ENCODE peak calls at places on chromosomes 3 and 15, in four cellular contexts. One of them, this sample, is unnamed. For H3K4me1, the result is how much of the 10 kb centered on the place peaks cover.

GRCh38 chr3:194565597-194566190 is 67.5 kb downstream of the TMEM44 start:
- DNase-seq in SJSA1: no peak
- DNase-seq in CD4-positive, alpha-beta memory T cell: no peak
- DNase-seq in HCT116: no peak
- DNase-seq in this sample: no peak

GRCh38 chr3:108103040-108103751 is 12.4 kb upstream of the CD47 start:
- DNase-seq in HCT116: no peak
- DNase-seq in SJSA1: no peak
- DNase-seq in CD4-positive, alpha-beta memory T cell: no peak
- DNase-seq in this sample: no peak

GRCh38 chr15:60945196-60945595 is 283.9 kb downstream of the RORA start:
- DNase-seq in CD4-positive, alpha-beta memory T cell: no peak
- DNase-seq in SJSA1: no peak
- DNase-seq in HCT116: no peak
- DNase-seq in this sample: no peak

GRCh38 chr3:197749315-197749600 is 425 bp upstream of the FYTTD1 start:
- DNase-seq in SJSA1: peak
- DNase-seq in HCT116: peak
- DNase-seq in CD4-positive, alpha-beta memory T cell: peak
- DNase-seq in this sample: peak

GRCh38 chr15:35979608-35980007 is 433.6 kb upstream of the DPH6 start:
- DNase-seq in CD4-positive, alpha-beta memory T cell: no peak
- DNase-seq in HCT116: no peak
- DNase-seq in SJSA1: no peak
- DNase-seq in this sample: no peak

GRCh38 chr3:32453346-32453745 is 49.3 kb downstream of the CMTM6 start:
- DNase-seq in SJSA1: peak
- DNase-seq in CD4-positive, alpha-beta memory T cell: no peak
- DNase-seq in HCT116: no peak
- DNase-seq in this sample: no peak

GRCh38 chr3:178112134-178112533 is 424.1 kb upstream of the KCNMB2 start:
- DNase-seq in SJSA1: no peak
- DNase-seq in HCT116: no peak
- DNase-seq in CD4-positive, alpha-beta memory T cell: no peak
- DNase-seq in this sample: no peak

GRCh38 chr3:23809840-23810341 is 4.1 kb downstream of the UBE2E1 start:
- DNase-seq in HCT116: no peak
- DNase-seq in SJSA1: no peak
- DNase-seq in CD4-positive, alpha-beta memory T cell: no peak
- DNase-seq in this sample: no peak

GRCh38 chr3:133717424-133717823 is 28.8 kb upstream of the TF start:
- DNase-seq in HCT116: no peak
- DNase-seq in SJSA1: no peak
- DNase-seq in CD4-positive, alpha-beta memory T cell: no peak
- DNase-seq in this sample: no peak

GRCh38 chr3:146747051-146747450 is 141.9 kb upstream of the PLSCR5 start:
- DNase-seq in HCT116: no peak
- DNase-seq in CD4-positive, alpha-beta memory T cell: no peak
- DNase-seq in SJSA1: no peak
- DNase-seq in this sample: no peak

GRCh38 chr3:116815831-116816588 is 106.4 kb downstream of the TUSC7 start:
- DNase-seq in HCT116: no peak
- DNase-seq in CD4-positive, alpha-beta memory T cell: no peak
- DNase-seq in SJSA1: no peak
- DNase-seq in this sample: no peak

GRCh38 chr3:16410659-16411058 is 102.8 kb downstream of the RFTN1 start:
- DNase-seq in CD4-positive, alpha-beta memory T cell: no peak
- DNase-seq in HCT116: no peak
- DNase-seq in SJSA1: no peak
- DNase-seq in this sample: no peak
- H3K27ac ChIP-seq in CD4-positive, alpha-beta memory T cell: no peak
- H3K27ac ChIP-seq in HCT116: no peak
- H3K27ac ChIP-seq in SJSA1: no peak
- H3K27ac ChIP-seq in this sample: no peak

GRCh38 chr15:44535092-44535491 is 1.9 kb upstream of the EIF3J start:
- DNase-seq in HCT116: no peak
- DNase-seq in SJSA1: no peak
- DNase-seq in CD4-positive, alpha-beta memory T cell: no peak
- DNase-seq in this sample: no peak
- H3K4me3 ChIP-seq in HCT116: no peak
- H3K4me3 ChIP-seq in SJSA1: no peak
- H3K4me3 ChIP-seq in CD4-positive, alpha-beta memory T cell: no peak
- H3K4me3 ChIP-seq in this sample: no peak

DNA sequence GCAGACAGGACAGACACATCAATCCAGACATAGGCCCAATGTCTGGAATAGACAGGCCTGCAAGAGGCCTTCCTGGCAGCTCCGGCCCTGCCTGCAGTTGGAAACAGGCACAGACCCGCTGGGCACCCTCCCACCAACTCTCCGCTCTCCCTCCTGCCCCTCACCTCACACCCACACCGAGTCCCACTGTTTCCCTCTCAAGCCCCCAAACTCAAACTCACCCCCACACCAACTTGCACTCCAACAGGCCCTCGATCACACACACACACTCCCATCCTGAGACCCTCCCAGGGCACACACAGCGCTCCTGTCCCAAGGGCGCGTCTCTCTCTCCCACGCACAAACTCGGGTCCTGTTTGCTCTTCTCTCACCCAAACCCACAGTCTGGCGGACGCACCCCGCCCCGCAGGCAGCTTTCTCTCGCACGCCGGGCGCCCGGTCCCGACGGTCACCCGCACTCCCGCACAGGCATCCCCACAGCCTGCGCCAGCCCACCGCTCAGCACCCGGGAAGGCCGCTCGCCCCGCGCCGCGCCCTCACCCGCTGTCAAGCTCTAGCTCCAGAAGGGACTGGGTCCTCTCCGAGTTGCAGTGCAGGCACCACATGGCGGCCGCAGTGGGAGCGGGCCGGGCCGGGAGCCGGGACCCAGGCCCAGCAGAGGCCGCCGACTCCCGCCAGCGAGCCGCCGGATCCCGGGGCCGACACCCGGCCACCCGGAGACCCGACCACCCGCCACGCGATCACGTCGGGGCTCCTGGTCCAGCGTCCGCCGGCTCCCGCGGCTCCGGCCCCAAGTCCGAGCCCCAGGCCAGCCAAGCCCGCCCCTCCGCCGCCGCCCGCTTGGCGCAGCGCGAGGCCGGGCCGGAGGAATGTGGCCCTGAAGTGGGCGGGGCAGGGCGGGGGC is 106.1 kb downstream of the IQSEC1 start:
- DNase-seq in CD4-positive, alpha-beta memory T cell: no peak
- DNase-seq in SJSA1: no peak
- DNase-seq in HCT116: no peak
- DNase-seq in this sample: no peak
- H3K4me1 ChIP-seq in CD4-positive, alpha-beta memory T cell: half or more
- H3K4me1 ChIP-seq in SJSA1: under half
- H3K4me1 ChIP-seq in HCT116: under half
- H3K4me1 ChIP-seq in this sample: under half

DNA sequence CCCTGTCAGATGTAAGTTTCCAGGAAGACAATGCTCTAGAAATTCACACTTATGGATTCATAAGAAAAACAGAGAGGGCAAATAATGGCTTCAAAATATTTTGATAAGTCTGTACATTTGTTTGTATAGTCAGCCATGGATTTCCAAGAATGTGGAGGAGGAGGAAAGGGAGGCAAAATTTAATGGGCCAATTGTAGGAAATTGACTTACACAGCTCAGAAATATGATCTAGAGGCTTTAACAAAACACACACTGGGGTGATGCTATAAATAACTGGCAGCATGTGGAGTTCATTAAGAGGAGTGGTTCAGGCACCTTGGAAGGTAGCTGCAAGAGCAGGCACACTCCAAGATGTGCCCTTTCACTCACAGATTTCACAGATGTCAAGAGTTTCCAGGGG is 193.4 kb upstream of the RASGRP1 start:
- DNase-seq in SJSA1: peak
- DNase-seq in HCT116: no peak
- DNase-seq in CD4-positive, alpha-beta memory T cell: no peak
- DNase-seq in this sample: no peak
- H3K27ac ChIP-seq in SJSA1: peak
- H3K27ac ChIP-seq in HCT116: no peak
- H3K27ac ChIP-seq in CD4-positive, alpha-beta memory T cell: no peak
- H3K27ac ChIP-seq in this sample: no peak

GRCh38 chr15:52008698-52009434 is 10.2 kb upstream of the MAPK6 start:
- DNase-seq in SJSA1: no peak
- DNase-seq in CD4-positive, alpha-beta memory T cell: no peak
- DNase-seq in HCT116: no peak
- DNase-seq in this sample: no peak
- H3K4me3 ChIP-seq in SJSA1: no peak
- H3K4me3 ChIP-seq in CD4-positive, alpha-beta memory T cell: no peak
- H3K4me3 ChIP-seq in HCT116: no peak
- H3K4me3 ChIP-seq in this sample: no peak

GRCh38 chr3:15500107-15500724 is 21.3 kb downstream of the COLQ start:
- DNase-seq in HCT116: no peak
- DNase-seq in SJSA1: no peak
- DNase-seq in CD4-positive, alpha-beta memory T cell: no peak
- DNase-seq in this sample: no peak
- H3K4me1 ChIP-seq in HCT116: under half
- H3K4me1 ChIP-seq in SJSA1: under half
- H3K4me1 ChIP-seq in CD4-positive, alpha-beta memory T cell: under half
- H3K4me1 ChIP-seq in this sample: under half

DNA sequence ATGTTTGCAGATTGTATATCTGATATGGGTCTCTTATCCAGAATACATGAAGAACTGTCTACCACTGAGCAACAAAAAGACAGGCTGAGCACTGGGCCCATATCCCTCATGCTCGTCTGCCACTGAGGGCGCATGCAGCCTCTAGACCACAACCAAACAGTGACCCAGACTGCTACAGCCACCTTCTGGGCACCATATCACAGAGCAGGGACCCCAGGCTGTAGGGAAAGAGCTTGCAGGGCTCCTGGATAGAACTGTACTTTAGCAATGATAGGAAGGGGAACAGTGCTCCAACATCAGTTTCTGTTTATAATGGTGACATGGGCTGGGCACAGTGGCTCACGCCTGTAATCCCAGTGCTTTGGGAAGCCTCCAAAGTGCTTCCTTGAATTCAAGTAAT is 40.2 kb upstream of the TMEM87A start:
- DNase-seq in SJSA1: no peak
- DNase-seq in CD4-positive, alpha-beta memory T cell: no peak
- DNase-seq in HCT116: no peak
- DNase-seq in this sample: no peak
- H3K27ac ChIP-seq in SJSA1: no peak
- H3K27ac ChIP-seq in CD4-positive, alpha-beta memory T cell: no peak
- H3K27ac ChIP-seq in HCT116: no peak
- H3K27ac ChIP-seq in this sample: no peak

This sample was measured in effector memory CD4-positive, alpha-beta T cell.